ENCODE peak calls at places on chromosomes 1 and 21, in six cellular contexts. Y, R, J, B, C and U are unnamed samples.

GRCh38 chr21:31203371-31204054 is 140.5 kb downstream of the TIAM1 start:
- DNase-seq in Y (no peak), R (no peak), J (no peak), B (no peak), C (no peak), U (no peak)

GRCh38 chr1:67831850-67832513 is 1.3 kb downstream of the GNG12 start:
- DNase-seq in Y (peak; percentile 69), R (peak; percentile 75), J (peak; percentile 48), B (peak; percentile 32), C (peak; percentile 38), U (peak; percentile 55)

GRCh38 chr1:63466759-63467158 is 56.3 kb downstream of the ITGB3BP start:
- DNase-seq in Y (no peak), R (no peak), J (no peak), B (no peak), C (no peak), U (no peak)

GRCh38 chr1:111275079-111275478 is 15.6 kb upstream of the CHIA start:
- DNase-seq in Y (no peak), R (peak; percentile 39), J (no peak), B (peak; percentile 58), C (no peak), U (peak; percentile 47)

GRCh38 chr21:32140212-32141008 is 138.4 kb downstream of the MIS18A start:
- DNase-seq in Y (no peak), R (peak; percentile 22), J (no peak), B (peak; percentile 26), C (no peak), U (no peak)

GRCh38 chr21:45471229-45472052 is 66.5 kb downstream of the COL18A1 start:
- DNase-seq in Y (no peak), R (no peak), J (no peak), B (no peak), C (no peak), U (no peak)

GRCh38 chr1:233714631-233715217 is 100.8 kb downstream of the KCNK1 start:
- DNase-seq in Y (no peak), R (no peak), J (no peak), B (no peak), C (no peak), U (no peak)

GRCh38 chr1:197838836-197839235 is 63.6 kb upstream of the DENND1B start:
- DNase-seq in Y (no peak), R (no peak), J (no peak), B (no peak), C (no peak), U (no peak)

GRCh38 chr1:185045793-185046441 is 559 bp downstream of the RNF2 start:
- DNase-seq in Y (no peak), R (peak; percentile 84), J (peak; percentile 69), B (peak; percentile 50), C (peak; percentile 40), U (no peak)

GRCh38 chr21:45857761-45858160 is 123.8 kb upstream of the COL6A1 start:
- DNase-seq in Y (no peak), R (no peak), J (peak; percentile 17), B (no peak), C (no peak), U (no peak)

GRCh38 chr1:87473203-87473661 is 144.6 kb downstream of the LMO4 start:
- DNase-seq in Y (no peak), R (no peak), J (no peak), B (no peak), C (no peak), U (no peak)

GRCh38 chr1:82564338-82564737 is 763.6 kb downstream of the ADGRL2 start:
- DNase-seq in Y (no peak), R (no peak), J (no peak), B (no peak), C (no peak), U (peak; percentile 37)

GRCh38 chr1:116259665-116260064 is 113.4 kb upstream of the ATP1A1 start:
- DNase-seq in Y (no peak), R (no peak), J (no peak), B (no peak), C (no peak), U (no peak)

GRCh38 chr1:175481126-175482071 is 262.0 kb downstream of the TNR start:
- DNase-seq in Y (no peak), R (no peak), J (no peak), B (no peak), C (no peak), U (no peak)

GRCh38 chr21:34869541-34869940 is 179.6 kb downstream of the RUNX1 start:
- DNase-seq in Y (peak; percentile 65), R (no peak), J (no peak), B (no peak), C (no peak), U (no peak)

GRCh38 chr1:94244816-94245215 is 7.4 kb upstream of the ARHGAP29 start:
- DNase-seq in Y (no peak), R (no peak), J (no peak), B (no peak), C (no peak), U (no peak)

GRCh38 chr1:94237291-94238226 is at the start of gene ARHGAP29:
- DNase-seq in Y (peak; percentile 89), R (peak; percentile 96), J (peak; percentile 92), B (peak; percentile 89), C (peak; percentile 73), U (peak; percentile 72)

GRCh38 chr1:94239796-94240195 is 2.4 kb upstream of the ARHGAP29 start:
- DNase-seq in Y (no peak), R (no peak), J (no peak), B (no peak), C (no peak), U (no peak)

GRCh38 chr1:94243665-94244064 is 6.3 kb upstream of the ARHGAP29 start:
- DNase-seq in Y (no peak), R (no peak), J (no peak), B (no peak), C (no peak), U (no peak)

DNA sequence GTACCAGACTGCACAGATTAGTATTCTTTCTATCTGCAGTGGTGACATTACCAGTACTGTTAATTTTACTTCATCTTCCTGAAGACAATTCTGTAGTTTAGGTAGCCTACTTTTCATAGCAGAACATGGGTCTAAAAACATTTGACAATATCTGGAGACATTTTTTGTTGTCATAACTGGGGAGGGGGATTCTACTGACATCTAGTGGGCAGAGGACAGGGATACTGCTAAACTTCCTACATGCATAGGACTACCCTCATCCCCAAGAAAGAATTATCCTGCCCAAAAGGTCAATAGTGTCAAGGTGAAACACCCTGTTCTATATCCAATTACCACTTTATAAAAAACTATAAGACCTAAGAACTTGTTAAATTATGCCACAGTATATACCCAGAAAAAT is 3.4 kb upstream of the ARHGAP29 start:
- DNase-seq in Y (no peak), R (peak; percentile 64), J (no peak), B (no peak), C (no peak), U (no peak)
- TF ChIP-seq CTCF in Y (peak; percentile 18), R (peak; percentile 47), J (no peak), B (peak; percentile 71), C (peak; percentile 64), U (no peak)

GRCh38 chr1:109932679-109933078 is 22.0 kb downstream of the CSF1 start:
- DNase-seq in Y (no peak), R (no peak), J (peak; percentile 9), B (no peak), C (no peak), U (no peak)

GRCh38 chr1:109931189-109931672 is 20.6 kb downstream of the CSF1 start:
- DNase-seq in Y (peak; percentile 87), R (peak; percentile 80), J (no peak), B (peak; percentile 81), C (peak; percentile 91), U (peak; percentile 81)

GRCh38 chr1:109932232-109932631 is 21.6 kb downstream of the CSF1 start:
- DNase-seq in Y (no peak), R (no peak), J (no peak), B (no peak), C (no peak), U (no peak)

GRCh38 chr1:109935451-109935900 is 24.8 kb downstream of the CSF1 start:
- DNase-seq in Y (no peak), R (no peak), J (no peak), B (no peak), C (no peak), U (no peak)

GRCh38 chr1:109933856-109934711 is 23.4 kb downstream of the CSF1 start:
- DNase-seq in Y (no peak), R (no peak), J (no peak), B (no peak), C (no peak), U (no peak)
- TF ChIP-seq CTCF in Y (no peak), R (no peak), J (no peak), B (no peak), C (no peak), U (no peak)

GRCh38 chr21:15152591-15152990 is 87.8 kb upstream of the NRIP1 start:
- DNase-seq in Y (no peak), R (no peak), J (no peak), B (no peak), C (no peak), U (no peak)

GRCh38 chr21:15144026-15144425 is 79.2 kb upstream of the NRIP1 start:
- DNase-seq in Y (no peak), R (no peak), J (no peak), B (no peak), C (no peak), U (no peak)

GRCh38 chr21:15151385-15152103 is 86.7 kb upstream of the NRIP1 start:
- DNase-seq in Y (no peak), R (no peak), J (no peak), B (no peak), C (no peak), U (no peak)

DNA sequence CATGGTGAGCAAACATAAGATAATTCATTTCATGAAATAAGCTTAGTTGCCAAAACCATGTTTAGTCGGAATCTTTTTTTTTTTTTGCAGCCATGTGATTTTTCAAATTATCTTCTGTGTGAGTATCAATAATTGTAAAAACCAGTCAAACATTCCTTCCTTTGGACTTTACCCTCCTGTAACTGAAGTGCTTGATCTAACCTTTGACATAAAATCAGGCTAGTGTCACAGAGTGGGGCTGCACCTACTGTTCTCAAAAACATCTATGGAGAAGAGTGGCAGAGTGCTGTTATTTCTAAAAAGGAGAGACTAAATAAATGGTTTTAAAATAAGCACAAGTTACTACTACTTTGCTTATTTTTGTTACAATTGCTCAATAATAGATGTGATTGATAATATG is 85.0 kb upstream of the NRIP1 start:
- DNase-seq in Y (no peak), R (no peak), J (no peak), B (no peak), C (no peak), U (no peak)
- TF ChIP-seq CTCF in Y (no peak), R (no peak), J (no peak), B (no peak), C (no peak), U (no peak)

DNA sequence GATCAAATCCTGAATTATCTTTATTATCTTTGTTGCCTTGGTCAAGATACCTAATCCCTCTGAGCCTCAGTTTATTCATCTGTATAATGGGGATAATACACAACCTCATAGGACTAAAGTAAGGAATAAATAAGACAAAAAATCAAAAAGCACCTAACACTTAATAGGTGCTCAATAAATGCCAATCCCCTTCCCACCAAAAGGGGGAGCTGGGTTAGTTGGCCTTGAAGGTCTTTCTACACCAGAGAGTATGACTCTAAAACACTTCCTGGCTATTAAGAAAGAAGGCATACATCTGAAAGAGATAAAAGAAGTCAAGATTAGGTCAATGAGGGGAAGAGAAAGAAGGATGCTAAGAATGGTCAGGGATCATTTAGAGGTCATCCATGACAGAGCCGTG is 11.1 kb downstream of the VSIG8 start:
- DNase-seq in Y (no peak), R (no peak), J (no peak), B (no peak), C (no peak), U (no peak)
- TF ChIP-seq CTCF in Y (no peak), R (no peak), J (no peak), B (peak; percentile 12), C (peak; percentile 8), U (no peak)

GRCh38 chr1:37808369-37809319 is 636 bp upstream of the YRDC start:
- DNase-seq in Y (peak; percentile 54), R (peak; percentile 93), J (peak; percentile 73), B (peak; percentile 70), C (peak; percentile 61), U (peak; percentile 30)
- TF ChIP-seq CTCF in Y (no peak), R (no peak), J (no peak), B (no peak), C (no peak), U (no peak)